ENCODE peak calls at places on chromosomes 6 and 20, in ten cellular contexts. D, O, T, Y, M, P, S, E, F and U are unnamed samples.
A peak's percentile ranks its signal among the peaks of the same experiment; 100 is the strongest.

GRCh38 chr6:38570750-38571149 is 69.0 kb downstream of the BTBD9 start:
- DNase-seq in D (peak; percentile 33), O (no peak), T (no peak), Y (peak; percentile 27), M (no peak), P (peak; percentile 41), S (peak; percentile 43), E (no peak), F (no peak), U (peak; percentile 27)

GRCh38 chr6:135722182-135722581 is 129.3 kb upstream of the PDE7B start:
- DNase-seq in D (no peak), O (no peak), T (no peak), Y (no peak), M (no peak), P (no peak), S (no peak), E (no peak), F (no peak), U (no peak)

GRCh38 chr20:35503841-35504460 is 25.5 kb downstream of the C20orf173 start:
- DNase-seq in D (peak; percentile 43), O (no peak), T (no peak), Y (no peak), M (peak; percentile 26), P (peak; percentile 44), S (no peak), E (peak; percentile 23), F (peak; percentile 46), U (no peak)

GRCh38 chr6:143000771-143001170 is 55.8 kb upstream of the HIVEP2 start:
- DNase-seq in D (peak; percentile 53), O (no peak), T (no peak), Y (no peak), M (no peak), P (peak; percentile 36), S (no peak), E (no peak), F (no peak), U (no peak)

GRCh38 chr20:38152175-38153010 is 12.7 kb downstream of the TGM2 start:
- DNase-seq in D (peak; percentile 72), O (peak; percentile 99), T (peak; percentile 85), Y (peak; percentile 58), M (peak; percentile 84), P (peak; percentile 75), S (peak; percentile 31), E (peak; percentile 88), F (peak; percentile 35), U (peak; percentile 81)

GRCh38 chr20:45848969-45849582 is 8.1 kb downstream of the ACOT8 start:
- DNase-seq in D (no peak), O (peak; percentile 26), T (no peak), Y (no peak), M (no peak), P (no peak), S (no peak), E (no peak), F (no peak), U (no peak)

GRCh38 chr20:20546402-20546801 is 166.0 kb downstream of the RALGAPA2 start:
- DNase-seq in D (no peak), O (no peak), T (no peak), Y (no peak), M (no peak), P (no peak), S (no peak), E (no peak), F (no peak), U (no peak)

GRCh38 chr6:104306206-104306605 is 553.5 kb downstream of the HACE1 start:
- DNase-seq in D (no peak), O (no peak), T (no peak), Y (no peak), M (no peak), P (no peak), S (no peak), E (no peak), F (no peak), U (no peak)

GRCh38 chr6:100462990-100463684 is 1.6 kb downstream of the SIM1 start:
- DNase-seq in D (no peak), O (no peak), T (no peak), Y (no peak), M (no peak), P (no peak), S (peak; percentile 30), E (no peak), F (no peak), U (no peak)

GRCh38 chr6:100464162-100464851 is 414 bp downstream of the SIM1 start:
- DNase-seq in D (no peak), O (peak; percentile 77), T (no peak), Y (no peak), M (no peak), P (no peak), S (peak; percentile 44), E (no peak), F (no peak), U (no peak)

GRCh38 chr6:100462396-100462795 is 2.3 kb downstream of the SIM1 start:
- DNase-seq in D (no peak), O (no peak), T (no peak), Y (no peak), M (no peak), P (no peak), S (no peak), E (no peak), F (no peak), U (no peak)

GRCh38 chr6:100464910-100465700 is at the start of gene SIM1:
- DNase-seq in D (peak; percentile 87), O (peak; percentile 97), T (no peak), Y (peak; percentile 69), M (peak; percentile 62), P (peak; percentile 78), S (peak; percentile 96), E (no peak), F (no peak), U (peak; percentile 62)

GRCh38 chr6:100463685-100464161 is 998 bp downstream of the SIM1 start:
- DNase-seq in D (no peak), O (no peak), T (no peak), Y (no peak), M (no peak), P (no peak), S (peak; percentile 65), E (no peak), F (no peak), U (no peak)
- H3K4me3 ChIP-seq in D (no peak overlapping the region), O (peak overlapping the region; percentile 67), T (no peak overlapping the region), Y (no peak overlapping the region), M (peak overlapping the region; percentile 84), P (no peak overlapping the region), S (peak overlapping the region; percentile 63), E (no peak overlapping the region), F (no peak overlapping the region), U (no peak overlapping the region)

DNA sequence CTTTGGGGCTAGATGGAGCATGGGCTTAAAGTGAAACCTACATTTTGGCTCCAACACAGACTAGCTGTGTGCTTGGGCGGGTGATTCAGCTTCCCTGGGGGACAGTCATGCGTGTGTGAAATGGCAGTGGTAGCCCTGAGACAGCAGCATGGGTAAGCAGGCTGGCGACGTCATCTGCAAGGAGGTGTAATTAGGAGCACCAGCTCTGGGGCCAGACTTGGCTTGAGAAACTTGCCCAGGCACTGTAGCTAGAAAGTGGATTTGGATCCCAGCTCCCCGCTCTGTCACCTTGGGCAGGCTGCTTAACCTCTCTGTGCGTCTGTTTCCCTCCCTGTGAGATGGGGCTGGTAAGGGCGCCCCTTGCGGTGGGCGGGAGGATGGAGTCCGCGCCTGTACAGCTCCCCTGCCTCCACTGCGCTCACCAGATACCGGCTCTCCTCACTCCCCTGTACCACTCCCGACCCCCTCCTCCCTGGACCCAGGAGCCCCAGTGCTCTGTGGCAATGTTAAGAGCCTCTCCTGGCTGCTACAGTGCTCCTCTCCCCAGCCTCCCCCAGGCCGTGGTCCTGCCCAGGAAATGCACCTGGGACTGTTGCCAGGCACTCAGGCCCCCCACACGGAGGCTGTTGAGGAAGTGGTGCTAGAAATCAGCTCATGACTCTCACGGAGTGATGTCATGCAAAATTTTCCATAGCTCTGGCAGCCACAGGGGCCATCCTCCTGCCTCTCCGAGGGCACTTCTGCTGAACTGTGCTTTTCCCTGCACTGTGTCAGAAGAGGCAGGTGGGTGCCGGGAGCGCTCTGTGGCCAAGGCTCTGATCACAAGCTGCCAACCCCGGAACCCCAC is 44.6 kb downstream of the SYNJ2 start:
- DNase-seq in D (peak; percentile 99), O (peak; percentile 96), T (peak; percentile 91), Y (peak; percentile 74), M (peak; percentile 87), P (peak; percentile 99), S (peak; percentile 50), E (peak; percentile 90), F (peak; percentile 85), U (peak; percentile 99)
- TF ChIP-seq CTCF in D (peak; percentile 79), O (peak; percentile 20), T (peak; percentile 50), Y (peak; percentile 93), M (peak; percentile 33), P (peak; percentile 80), S (peak; percentile 67), E (peak; percentile 67), F (peak; percentile 55), U (peak; percentile 57)

GRCh38 chr6:79030511-79030910 is 47.5 kb downstream of the PHIP start:
- DNase-seq in D (no peak), O (no peak), T (no peak), Y (no peak), M (no peak), P (no peak), S (no peak), E (no peak), F (no peak), U (no peak)

GRCh38 chr6:79028641-79029314 is 49.3 kb downstream of the PHIP start:
- DNase-seq in D (no peak), O (no peak), T (no peak), Y (no peak), M (no peak), P (no peak), S (no peak), E (no peak), F (no peak), U (no peak)

GRCh38 chr6:79031821-79032590 is 46.0 kb downstream of the PHIP start:
- DNase-seq in D (peak; percentile 77), O (no peak), T (no peak), Y (no peak), M (no peak), P (peak; percentile 54), S (no peak), E (no peak), F (no peak), U (peak; percentile 72)

GRCh38 chr6:79033279-79033678 is 44.8 kb downstream of the PHIP start:
- DNase-seq in D (no peak), O (no peak), T (no peak), Y (no peak), M (no peak), P (no peak), S (no peak), E (no peak), F (no peak), U (no peak)

DNA sequence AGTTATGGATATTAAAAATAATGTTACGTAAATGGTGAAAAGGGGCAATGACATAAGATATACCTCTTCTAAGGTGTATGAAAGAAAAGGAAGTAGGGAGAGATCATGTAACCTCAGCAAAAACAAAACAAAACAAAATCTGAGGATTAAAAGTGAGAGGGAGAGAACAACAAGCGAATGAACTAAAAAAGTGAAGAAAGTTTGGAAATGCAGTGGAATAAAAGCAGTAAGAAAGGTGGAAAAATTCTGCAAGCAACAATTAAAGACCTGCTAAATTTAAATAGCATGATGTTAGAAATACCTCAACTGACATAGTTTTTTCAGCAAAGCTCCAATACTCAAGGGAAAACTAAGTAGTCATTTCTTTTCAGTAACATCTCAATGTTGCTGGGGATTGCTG is 48.0 kb downstream of the PHIP start:
- DNase-seq in D (no peak), O (no peak), T (no peak), Y (no peak), M (no peak), P (no peak), S (no peak), E (no peak), F (no peak), U (no peak)
- H3K4me3 ChIP-seq in D (no peak overlapping the region), O (peak overlapping the region; percentile 15), T (no peak overlapping the region), Y (no peak overlapping the region), M (no peak overlapping the region), P (no peak overlapping the region), S (no peak overlapping the region), E (no peak overlapping the region), F (no peak overlapping the region), U (no peak overlapping the region)

GRCh38 chr6:159943965-159944598 is 24.8 kb upstream of the IGF2R start:
- DNase-seq in D (no peak), O (no peak), T (no peak), Y (no peak), M (no peak), P (no peak), S (no peak), E (no peak), F (no peak), U (no peak)

GRCh38 chr6:159939591-159940016 is 29.3 kb upstream of the IGF2R start:
- DNase-seq in D (peak; percentile 82), O (peak; percentile 71), T (no peak), Y (no peak), M (no peak), P (peak; percentile 88), S (no peak), E (peak; percentile 54), F (no peak), U (no peak)

GRCh38 chr6:159943101-159943632 is 25.7 kb upstream of the IGF2R start:
- DNase-seq in D (peak; percentile 85), O (peak; percentile 60), T (no peak), Y (no peak), M (peak; percentile 36), P (peak; percentile 84), S (no peak), E (no peak), F (no peak), U (peak; percentile 47)

GRCh38 chr6:159945801-159946392 is 23.0 kb upstream of the IGF2R start:
- DNase-seq in D (no peak), O (no peak), T (no peak), Y (no peak), M (no peak), P (no peak), S (no peak), E (no peak), F (no peak), U (no peak)

DNA sequence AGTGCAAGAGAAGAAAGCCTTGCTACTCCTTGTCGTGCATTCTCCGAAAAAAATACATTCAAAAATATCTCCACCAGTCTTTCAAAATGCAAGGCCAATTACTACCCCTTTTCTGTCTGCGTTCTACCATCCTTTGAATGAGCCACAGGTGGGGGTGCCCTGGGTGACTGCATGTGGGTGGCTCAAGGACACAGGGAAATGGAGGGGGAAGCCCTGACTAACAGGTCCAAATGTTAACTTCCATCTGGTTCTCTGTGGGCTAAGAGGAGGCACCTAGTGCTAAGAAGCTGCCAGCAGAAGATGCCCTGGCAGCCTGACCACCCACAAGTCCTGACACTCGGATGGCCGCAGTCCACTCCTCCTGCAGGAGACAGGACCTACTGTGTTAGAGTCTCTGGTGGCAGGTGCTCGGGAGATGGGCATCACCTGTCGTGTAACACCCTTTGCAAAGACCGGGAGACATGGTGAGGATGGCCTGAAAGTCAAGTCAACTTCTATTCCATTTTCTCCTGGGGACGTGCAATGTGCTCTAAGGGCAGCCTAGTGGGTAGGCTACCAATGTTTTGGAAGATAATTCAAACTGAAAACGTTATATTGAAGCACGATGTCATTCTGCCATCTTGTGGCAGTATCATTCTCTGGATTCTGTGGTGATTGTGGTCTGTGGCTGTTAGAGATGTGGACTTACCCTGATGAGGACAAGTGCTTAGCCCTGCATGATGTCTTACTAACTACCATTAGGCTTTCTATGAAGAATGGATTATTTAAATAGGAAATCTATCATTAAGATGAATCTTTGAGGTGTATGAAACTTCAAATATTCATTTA is 27.4 kb upstream of the IGF2R start:
- DNase-seq in D (peak; percentile 71), O (no peak), T (no peak), Y (peak; percentile 78), M (no peak), P (peak; percentile 67), S (peak; percentile 43), E (no peak), F (no peak), U (peak; percentile 53)
- TF ChIP-seq CTCF in D (peak; percentile 45), O (peak; percentile 40), T (peak; percentile 53), Y (peak; percentile 56), M (peak; percentile 59), P (peak; percentile 55), S (peak; percentile 47), E (peak; percentile 47), F (no peak), U (peak; percentile 50)